ENCODE peak calls at places on chromosomes 7 and 10, in nine cellular contexts. P is upper lobe of left lung, X is HL-60, N is GM23338, U is spleen, Q is prostate gland, L is endothelial cell of umbilical vein, Y is GM12892, R is HCT116. M is an unnamed sample.

GRCh38 chr7:127738859-127739258 is 86.9 kb downstream of the SND1 start:
- DNase-seq in L (no peak), P (no peak), X (no peak), N (no peak), R (no peak), Y (no peak), U (no peak), Q (no peak), M (no peak)

GRCh38 chr7:157020514-157021070 is 10.1 kb upstream of the MNX1 start:
- DNase-seq in P (no peak), R (no peak), Q (no peak), Y (no peak), N (peak), U (no peak), X (no peak), L (no peak), M (no peak)

GRCh38 chr10:29719281-29719675 is 84.5 kb upstream of the SVIL start:
- DNase-seq in X (no peak), L (no peak), Y (no peak), R (no peak), U (no peak), P (no peak), N (no peak), Q (no peak), M (no peak)

GRCh38 chr10:124622158-124622557 is 122.0 kb downstream of the FAM53B start:
- DNase-seq in R (no peak), L (no peak), N (no peak), P (no peak), Y (no peak), U (no peak), Q (no peak), X (no peak), M (no peak)

GRCh38 chr10:125160856-125161569 is 650 bp upstream of the CTBP2 start:
- DNase-seq in L (peak), R (peak), Q (peak), U (peak), X (peak), N (peak), Y (no peak), P (peak), M (peak)

GRCh38 chr10:118594392-118595063 is 920 bp downstream of the PRLHR start:
- DNase-seq in R (no peak), Y (peak), X (no peak), N (peak), Q (no peak), L (peak), U (no peak), P (peak), M (no peak)

GRCh38 chr10:52314007-52314821 is at the start of gene DKK1:
- DNase-seq in X (no peak), Q (peak), R (peak), N (peak), U (peak), Y (no peak), P (peak), L (peak), M (peak)

GRCh38 chr10:69439350-69439739 is 11.9 kb upstream of the TSPAN15 start:
- DNase-seq in Y (no peak), P (peak), X (no peak), L (no peak), U (peak), Q (peak), N (no peak), R (no peak), M (no peak)

GRCh38 chr10:80526742-80527141 is 11.0 kb upstream of the SH2D4B start:
- DNase-seq in N (no peak), X (peak), U (no peak), Y (no peak), L (no peak), R (no peak), Q (no peak), P (peak), M (no peak)

GRCh38 chr10:12697741-12698140 is 303.8 kb downstream of the CCDC3 start:
- DNase-seq in U (no peak), R (no peak), L (no peak), Q (no peak), N (no peak), Y (no peak), P (no peak), X (no peak), M (no peak)
- TF ChIP-seq POLR2AphosphoS5 in U (no peak), R (no peak), L (no peak), Q (no peak), N (no peak), Y (no peak), P (no peak), X (no peak), M (no peak)

GRCh38 chr10:123262456-123262855 is 108.3 kb downstream of the BUB3 start:
- DNase-seq in N (no peak), Y (no peak), P (no peak), X (no peak), R (no peak), U (no peak), L (no peak), Q (no peak), M (no peak)
- TF ChIP-seq POLR2AphosphoS5 in N (no peak), Y (no peak), P (no peak), X (no peak), R (no peak), U (no peak), L (no peak), Q (no peak), M (no peak)

DNA sequence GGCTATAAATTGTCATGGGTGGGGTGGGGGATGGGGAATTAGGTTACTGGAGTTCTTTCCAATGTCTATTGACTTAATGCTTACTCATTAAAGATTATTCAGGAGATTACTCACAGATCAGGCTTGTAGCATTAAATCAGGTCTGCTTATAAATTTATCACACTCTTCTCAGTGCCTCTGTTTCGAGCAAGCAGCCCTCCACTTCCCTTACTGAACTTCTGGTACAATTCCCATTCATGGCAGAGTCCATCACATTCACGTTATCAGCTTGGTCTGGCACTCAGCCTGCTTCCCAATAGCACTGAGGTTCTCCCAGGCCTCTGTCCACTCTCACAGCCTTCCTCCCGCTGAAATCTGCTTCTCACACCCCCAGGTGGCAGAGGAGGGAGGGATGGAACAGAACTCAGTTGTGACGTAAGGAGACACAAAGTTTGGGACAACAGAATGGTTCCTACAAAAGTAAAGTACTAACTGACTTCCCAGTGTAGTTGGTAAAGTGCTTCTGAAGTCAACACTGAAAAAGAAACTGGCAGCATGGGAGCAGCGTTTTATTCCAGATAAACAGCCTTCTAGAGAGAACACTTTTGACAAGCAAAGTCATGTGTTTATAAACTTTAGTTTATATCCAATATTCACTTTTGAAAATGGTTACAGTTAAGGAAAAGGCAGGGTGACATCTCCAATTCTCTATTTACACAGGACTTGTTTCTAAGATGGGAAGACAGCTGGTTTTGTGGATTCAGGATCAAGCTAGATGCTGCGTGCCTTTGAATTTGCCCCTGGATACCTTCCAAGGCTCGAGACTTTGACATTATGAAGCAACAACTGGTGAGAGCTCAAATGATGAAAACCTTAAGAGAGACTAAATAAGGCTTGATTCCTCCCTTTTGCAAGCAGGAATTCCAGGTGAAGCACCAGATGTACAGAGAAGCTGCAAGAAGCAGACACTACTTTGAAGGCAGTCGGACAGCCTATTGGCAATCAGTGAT is 81.4 kb downstream of the ATXN7L1 start:
- DNase-seq in N (no peak), R (no peak), Y (no peak), L (peak), P (no peak), U (no peak), X (no peak), Q (no peak), M (no peak)
- TF ChIP-seq POLR2AphosphoS5 in N (no peak), R (no peak), Y (no peak), L (no peak), P (no peak), U (no peak), X (no peak), Q (peak), M (no peak)

DNA sequence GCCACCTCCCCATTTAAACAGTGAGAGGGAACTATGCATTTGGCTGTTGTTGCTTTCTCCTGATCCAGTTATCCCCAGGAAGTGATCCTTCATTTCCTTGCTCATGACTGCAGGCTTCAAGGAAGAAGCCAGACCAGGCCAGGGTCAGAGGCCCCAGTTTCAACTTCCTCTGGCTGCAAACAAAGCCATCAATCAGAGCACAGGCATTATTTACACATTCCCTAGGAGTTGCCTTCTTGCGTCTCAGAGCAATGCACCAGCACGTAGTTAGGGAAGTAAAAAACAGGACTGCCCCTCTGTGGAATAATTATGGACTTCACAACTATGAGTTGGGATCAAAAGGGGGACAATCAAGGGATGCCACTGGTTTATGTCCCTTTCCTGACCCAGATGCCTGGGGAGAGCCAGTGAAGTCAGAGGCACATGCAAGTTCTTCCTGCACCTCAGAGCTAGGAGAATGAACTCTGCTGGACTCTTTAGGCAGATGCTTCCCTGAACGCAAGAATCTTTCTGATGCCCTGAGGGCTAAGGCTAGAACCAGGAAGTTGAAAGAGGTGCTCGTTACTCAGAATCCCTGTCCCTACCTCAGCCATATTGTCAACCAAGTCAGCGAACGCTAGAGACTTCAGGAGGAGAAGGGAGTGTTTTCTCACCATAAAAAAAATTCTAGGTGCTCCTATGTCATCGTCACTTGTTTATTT is 359.1 kb downstream of the PRPF18 start:
- DNase-seq in P (peak), Y (no peak), X (no peak), N (peak), Q (no peak), U (no peak), R (no peak), L (peak), M (no peak)
- TF ChIP-seq POLR2AphosphoS5 in P (peak), Y (no peak), X (no peak), N (no peak), Q (no peak), U (no peak), R (no peak), L (peak), M (no peak)

GRCh38 chr7:5414876-5415275 is 8.8 kb downstream of the TNRC18 start:
- DNase-seq in U (no peak), X (no peak), L (no peak), R (no peak), P (no peak), N (peak), Q (no peak), Y (no peak), M (no peak)
- TF ChIP-seq POLR2AphosphoS5 in U (no peak), X (no peak), L (no peak), R (no peak), P (no peak), N (no peak), Q (no peak), Y (no peak), M (no peak)

GRCh38 chr7:37109853-37110252 is 338.8 kb downstream of the ELMO1 start:
- DNase-seq in Y (no peak), L (peak), Q (no peak), U (no peak), R (no peak), X (peak), P (no peak), N (peak), M (no peak)
- TF ChIP-seq POLR2AphosphoS5 in Y (no peak), L (no peak), Q (no peak), U (no peak), R (no peak), X (no peak), P (no peak), N (no peak), M (peak)

GRCh38 chr10:103651783-103652476 is 158.4 kb downstream of the NEURL1 start:
- DNase-seq in R (no peak), U (no peak), Q (no peak), L (no peak), N (no peak), X (no peak), Y (no peak), P (no peak), M (no peak)

GRCh38 chr10:103652599-103653281 is 159.2 kb downstream of the NEURL1 start:
- DNase-seq in L (no peak), R (no peak), P (peak), X (no peak), Y (no peak), U (no peak), Q (no peak), N (no peak), M (no peak)

GRCh38 chr10:103657061-103657591 is 163.6 kb downstream of the NEURL1 start:
- DNase-seq in P (no peak), U (no peak), R (no peak), N (no peak), L (no peak), Q (no peak), Y (no peak), X (no peak), M (no peak)

GRCh38 chr10:103654925-103655324 is 161.4 kb downstream of the NEURL1 start:
- DNase-seq in X (no peak), Q (no peak), N (no peak), Y (no peak), P (no peak), U (no peak), L (no peak), R (no peak), M (no peak)

GRCh38 chr10:103653581-103654020 is 160.1 kb downstream of the NEURL1 start:
- DNase-seq in L (no peak), P (peak), R (no peak), Q (peak), N (no peak), U (no peak), X (no peak), Y (no peak), M (peak)
- TF ChIP-seq POLR2AphosphoS5 in L (no peak), P (no peak), R (no peak), Q (peak), N (no peak), U (no peak), X (no peak), Y (no peak), M (no peak)

GRCh38 chr7:99626661-99627060 is 9.9 kb downstream of the ZSCAN25 start:
- DNase-seq in R (no peak), N (no peak), Y (no peak), P (no peak), U (no peak), Q (no peak), L (no peak), X (no peak), M (no peak)
- TF ChIP-seq POLR2AphosphoS5 in R (no peak), N (no peak), Y (no peak), P (no peak), U (no peak), Q (no peak), L (no peak), X (no peak), M (no peak)

M was measured in stomach.